ENCODE peak calls at places on chromosomes 1 and 21, in four cellular contexts. One of them, this sample, is unnamed. For H3K4me1, the result is how much of the 10 kb centered on the place peaks cover.

GRCh38 chr1:69569983-69570755 is 2.4 kb downstream of the LRRC7 start:
- DNase-seq in IMR-90: no peak
- DNase-seq in psoas muscle: no peak
- DNase-seq in Panc1: no peak
- DNase-seq in this sample: no peak

GRCh38 chr1:99969729-99970591 is at the start of gene SLC35A3:
- DNase-seq in IMR-90: peak
- DNase-seq in psoas muscle: peak
- DNase-seq in Panc1: peak
- DNase-seq in this sample: peak

GRCh38 chr1:32763221-32763620 is 53.9 kb downstream of the YARS1 start:
- DNase-seq in IMR-90: no peak
- DNase-seq in psoas muscle: no peak
- DNase-seq in Panc1: no peak
- DNase-seq in this sample: no peak

GRCh38 chr1:189939967-189940366 is 537.7 kb downstream of the BRINP3 start:
- DNase-seq in IMR-90: peak
- DNase-seq in psoas muscle: no peak
- DNase-seq in Panc1: no peak
- DNase-seq in this sample: no peak

GRCh38 chr1:157400766-157401165 is 151.5 kb downstream of the FCRL5 start:
- DNase-seq in IMR-90: no peak
- DNase-seq in psoas muscle: no peak
- DNase-seq in Panc1: no peak
- DNase-seq in this sample: no peak

GRCh38 chr21:40176732-40177131 is 309.5 kb downstream of the PCP4 start:
- DNase-seq in IMR-90: no peak
- DNase-seq in psoas muscle: no peak
- DNase-seq in Panc1: no peak
- DNase-seq in this sample: no peak

GRCh38 chr1:196660912-196661311 is 9.1 kb downstream of the CFH start:
- DNase-seq in IMR-90: peak
- DNase-seq in psoas muscle: no peak
- DNase-seq in Panc1: no peak
- DNase-seq in this sample: no peak

GRCh38 chr1:201556841-201557571 is 18.1 kb downstream of the NAV1 start:
- DNase-seq in IMR-90: peak
- DNase-seq in psoas muscle: no peak
- DNase-seq in Panc1: no peak
- DNase-seq in this sample: no peak

DNA sequence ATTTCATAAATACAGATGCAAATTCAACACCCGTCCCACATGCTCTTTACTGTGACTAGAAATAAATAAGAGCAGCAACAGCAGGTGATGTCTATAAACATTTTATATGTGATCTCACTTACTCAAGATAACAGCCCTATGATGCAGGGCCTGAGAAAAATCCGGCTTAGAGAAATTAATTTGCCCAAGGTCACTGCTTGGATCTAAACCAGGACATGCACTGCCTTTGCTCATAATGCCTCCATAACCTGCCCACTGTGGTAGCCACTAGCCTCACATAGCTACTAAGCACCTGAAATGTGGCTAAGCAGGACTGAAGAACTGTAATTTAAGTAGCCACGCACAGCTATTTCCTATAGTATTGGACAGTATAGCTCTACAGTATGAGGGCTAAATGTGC is 130.1 kb downstream of the TGFBR3 start:
- DNase-seq in IMR-90: no peak
- DNase-seq in psoas muscle: no peak
- DNase-seq in Panc1: no peak
- DNase-seq in this sample: no peak
- H3K4me1 ChIP-seq in IMR-90: under half
- H3K4me1 ChIP-seq in psoas muscle: under half
- H3K4me1 ChIP-seq in Panc1: under half
- H3K4me1 ChIP-seq in this sample: under half

GRCh38 chr1:171313835-171314320 is at the start of gene FMO4:
- DNase-seq in IMR-90: peak
- DNase-seq in psoas muscle: peak
- DNase-seq in Panc1: peak
- DNase-seq in this sample: peak

GRCh38 chr1:171310661-171311087 is 3.3 kb upstream of the FMO4 start:
- DNase-seq in IMR-90: no peak
- DNase-seq in psoas muscle: no peak
- DNase-seq in Panc1: no peak
- DNase-seq in this sample: no peak

GRCh38 chr1:171311771-171312558 is 2.0 kb upstream of the FMO4 start:
- DNase-seq in IMR-90: no peak
- DNase-seq in psoas muscle: no peak
- DNase-seq in Panc1: no peak
- DNase-seq in this sample: no peak

DNA sequence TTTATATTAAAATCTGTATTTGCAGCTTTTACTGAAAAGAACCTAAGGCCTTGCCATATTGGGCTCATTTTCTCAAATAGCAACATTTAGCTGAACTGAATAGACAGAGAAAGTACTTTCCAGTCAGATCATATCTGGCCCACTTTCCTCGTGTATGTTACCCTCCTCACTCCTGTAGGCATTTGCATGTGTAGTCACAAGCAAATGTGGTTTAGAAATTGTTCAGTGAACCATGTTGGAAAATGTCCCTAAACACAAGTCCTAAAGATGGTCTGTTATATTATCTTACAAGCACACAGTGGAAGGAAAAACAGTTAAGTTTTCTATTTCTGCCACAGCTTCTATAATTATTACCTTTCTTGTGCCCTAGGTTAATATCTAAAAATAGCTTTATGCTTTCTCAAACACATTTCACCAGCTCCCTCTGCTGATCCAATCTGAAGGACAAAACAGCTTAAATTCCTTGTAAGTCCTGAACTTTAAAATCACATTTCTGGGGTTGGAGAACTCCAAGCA is 606 bp upstream of the FMO4 start:
- DNase-seq in IMR-90: no peak
- DNase-seq in psoas muscle: no peak
- DNase-seq in Panc1: no peak
- DNase-seq in this sample: no peak
- H3K4me3 ChIP-seq in IMR-90: no peak
- H3K4me3 ChIP-seq in psoas muscle: no peak
- H3K4me3 ChIP-seq in Panc1: no peak
- H3K4me3 ChIP-seq in this sample: no peak

GRCh38 chr21:27476696-27477095 is 509.8 kb upstream of the ADAMTS5 start:
- DNase-seq in IMR-90: peak
- DNase-seq in psoas muscle: no peak
- DNase-seq in Panc1: no peak
- DNase-seq in this sample: no peak
- TF ChIP-seq CTCF in IMR-90: peak
- TF ChIP-seq CTCF in psoas muscle: peak
- TF ChIP-seq CTCF in Panc1: no peak
- TF ChIP-seq CTCF in this sample: peak

GRCh38 chr1:12451560-12451900 is 166.5 kb downstream of the DHRS3 start:
- DNase-seq in IMR-90: no peak
- DNase-seq in psoas muscle: no peak
- DNase-seq in Panc1: no peak
- DNase-seq in this sample: no peak

GRCh38 chr1:12452262-12452661 is 165.7 kb downstream of the DHRS3 start:
- DNase-seq in IMR-90: no peak
- DNase-seq in psoas muscle: no peak
- DNase-seq in Panc1: no peak
- DNase-seq in this sample: no peak

GRCh38 chr1:12448746-12449177 is 169.2 kb downstream of the DHRS3 start:
- DNase-seq in IMR-90: peak
- DNase-seq in psoas muscle: no peak
- DNase-seq in Panc1: no peak
- DNase-seq in this sample: no peak

GRCh38 chr1:12450831-12451559 is 167.0 kb downstream of the DHRS3 start:
- DNase-seq in IMR-90: no peak
- DNase-seq in psoas muscle: no peak
- DNase-seq in Panc1: no peak
- DNase-seq in this sample: no peak

GRCh38 chr1:12450090-12450764 is 167.8 kb downstream of the DHRS3 start:
- DNase-seq in IMR-90: no peak
- DNase-seq in psoas muscle: peak
- DNase-seq in Panc1: no peak
- DNase-seq in this sample: no peak
- H3K4me1 ChIP-seq in IMR-90: under half
- H3K4me1 ChIP-seq in psoas muscle: half or more
- H3K4me1 ChIP-seq in Panc1: under half
- H3K4me1 ChIP-seq in this sample: under half

This sample was measured in RWPE2.